ENCODE peak calls at places on chromosomes 12 and 14, in nine cellular contexts. L is body of pancreas, J is B cell, R is GM10248, M is cardiac fibroblast, W is foreskin fibroblast, Z is dorsolateral prefrontal cortex, K is osteoblast, E is choroid plexus epithelial cell. D is an unnamed sample.

GRCh38 chr14:103932791-103933490 is 4.7 kb downstream of the TDRD9 start:
- DNase-seq in M (no peak), E (no peak), J (no peak), L (no peak), R (no peak), W (no peak), K (no peak), Z (no peak), D (no peak)

GRCh38 chr12:110849748-110850403 is 3.1 kb downstream of the CCDC63 start:
- DNase-seq in K (no peak), J (no peak), R (no peak), W (no peak), L (no peak), E (no peak), Z (no peak), M (no peak), D (no peak)

GRCh38 chr12:115295886-115296285 is 611.9 kb upstream of the TBX3 start:
- DNase-seq in J (no peak), K (no peak), R (no peak), L (no peak), M (no peak), Z (no peak), E (no peak), W (no peak), D (no peak)

GRCh38 chr14:55354500-55354899 is 57.1 kb downstream of the ATG14 start:
- DNase-seq in J (peak; percentile 57), E (peak; percentile 78), L (peak; percentile 68), M (peak; percentile 71), Z (peak; percentile 60), K (peak; percentile 80), W (peak; percentile 62), R (peak; percentile 63), D (peak; percentile 42)

GRCh38 chr12:78081590-78082314 is 251.1 kb downstream of the NAV3 start:
- DNase-seq in M (no peak), W (no peak), J (no peak), R (no peak), Z (no peak), K (no peak), L (no peak), E (no peak), D (no peak)

GRCh38 chr12:57049047-57049446 is 882 bp downstream of the MYO1A start:
- DNase-seq in W (no peak), Z (no peak), L (no peak), E (no peak), R (no peak), K (no peak), M (no peak), J (no peak), D (no peak)

GRCh38 chr14:104882325-104882973 is 17.4 kb downstream of the CEP170B start:
- DNase-seq in M (no peak), Z (no peak), R (no peak), K (peak; percentile 92), E (peak; percentile 23), J (no peak), W (peak; percentile 30), L (peak; percentile 48), D (peak; percentile 4)

GRCh38 chr12:13436696-13437391 is 240.3 kb downstream of the EMP1 start:
- DNase-seq in R (no peak), J (no peak), E (peak; percentile 13), L (peak; percentile 62), M (peak; percentile 41), W (peak; percentile 33), K (peak; percentile 43), Z (no peak), D (no peak)

GRCh38 chr12:115451785-115452736 is 768.1 kb upstream of the TBX3 start:
- DNase-seq in E (no peak), R (peak; percentile 35), K (peak; percentile 90), J (peak; percentile 35), M (peak; percentile 15), Z (no peak), L (peak; percentile 31), W (peak; percentile 64), D (peak; percentile 42)

GRCh38 chr14:49206832-49207231 is 379.3 kb downstream of the RPS29 start:
- DNase-seq in Z (no peak), R (no peak), K (no peak), L (no peak), M (no peak), E (no peak), J (no peak), W (no peak), D (no peak)

GRCh38 chr12:50990147-50990727 is 35.9 kb downstream of the SLC11A2 start:
- DNase-seq in E (no peak), K (no peak), M (no peak), W (no peak), J (no peak), Z (no peak), L (no peak), R (no peak), D (no peak)

GRCh38 chr14:21102472-21103164 is 1.8 kb downstream of the TMEM253 start:
- DNase-seq in M (no peak), Z (no peak), L (no peak), J (no peak), E (no peak), W (no peak), K (peak; percentile 59), R (peak; percentile 15), D (no peak)

GRCh38 chr14:83816755-83817154 is 1713.2 kb upstream of the FLRT2 start:
- DNase-seq in E (peak; percentile 64), J (no peak), K (no peak), M (peak; percentile 32), Z (no peak), R (no peak), W (peak; percentile 42), L (no peak), D (no peak)

GRCh38 chr12:121575952-121576615 is 4.7 kb downstream of the KDM2B start:
- DNase-seq in Z (no peak), L (no peak), R (no peak), J (no peak), E (no peak), M (peak; percentile 56), W (no peak), K (peak; percentile 88), D (no peak)

GRCh38 chr12:54384591-54385041 is at the start of gene ZNF385A:
- DNase-seq in W (no peak), L (peak; percentile 61), J (peak; percentile 76), R (no peak), Z (no peak), E (no peak), M (no peak), K (peak; percentile 81), D (no peak)

GRCh38 chr12:103715494-103715893 is 125.5 kb downstream of the NT5DC3 start:
- DNase-seq in Z (no peak), W (no peak), J (no peak), K (no peak), L (no peak), M (no peak), R (no peak), E (no peak), D (no peak)

GRCh38 chr14:96181188-96181762 is 23.4 kb upstream of the BDKRB2 start:
- DNase-seq in W (no peak), K (no peak), J (no peak), E (no peak), L (no peak), R (no peak), Z (no peak), M (no peak), D (no peak)

GRCh38 chr12:12749433-12749832 is 32.3 kb downstream of the CDKN1B start:
- DNase-seq in J (no peak), Z (no peak), E (peak; percentile 75), W (no peak), K (peak; percentile 80), M (peak; percentile 22), R (no peak), L (no peak), D (no peak)

GRCh38 chr12:103249614-103250013 is 246.2 kb downstream of the C12orf42 start:
- DNase-seq in Z (no peak), M (no peak), K (no peak), E (no peak), W (no peak), J (no peak), R (no peak), L (no peak), D (no peak)

GRCh38 chr14:36502558-36503508 is 17.2 kb downstream of the NKX2-1 start:
- DNase-seq in M (no peak), J (no peak), R (no peak), W (no peak), L (no peak), E (no peak), K (no peak), Z (no peak), D (no peak)

GRCh38 chr14:24279301-24280186 is 8.1 kb upstream of the RABGGTA start:
- DNase-seq in M (peak; percentile 19), W (peak; percentile 62), Z (no peak), K (peak; percentile 66), E (no peak), L (peak; percentile 66), R (peak; percentile 50), J (peak; percentile 74), D (no peak)

GRCh38 chr12:26119391-26119981 is 5.4 kb downstream of the BHLHE41 start:
- DNase-seq in R (no peak), W (peak; percentile 79), K (no peak), M (peak; percentile 82), E (peak; percentile 89), J (peak; percentile 30), L (peak; percentile 60), Z (peak; percentile 22), D (no peak)
- TF ChIP-seq CTCF in R (peak; percentile 54), W (peak; percentile 57), K (peak; percentile 67), M (peak; percentile 62), E (peak; percentile 72), J (peak; percentile 62), L (peak; percentile 71), Z (peak; percentile 67), D (no peak)

DNA sequence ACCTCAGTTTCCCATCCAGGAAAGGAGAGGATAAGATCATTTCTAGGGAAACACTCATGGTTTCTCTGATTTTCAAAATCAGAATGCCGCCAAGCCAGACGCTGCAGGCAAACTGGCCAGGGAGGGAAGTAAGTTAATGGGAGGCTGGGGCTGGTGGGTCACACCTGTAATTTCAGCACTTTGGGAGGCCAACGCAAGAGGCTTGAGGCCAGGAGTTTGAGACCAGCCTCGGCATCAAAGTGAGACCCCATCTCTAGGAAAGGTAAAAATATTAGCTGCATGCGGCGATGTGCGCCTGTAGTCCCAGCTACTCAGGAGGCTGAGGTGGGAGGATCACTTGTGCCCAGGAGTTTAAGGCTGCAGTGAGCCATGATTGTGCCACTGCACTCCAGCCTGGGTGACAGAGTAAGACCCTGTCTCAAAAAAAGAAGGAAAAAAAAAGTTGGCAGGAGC is 587 bp downstream of the SELPLG start:
- DNase-seq in M (no peak), Z (no peak), L (no peak), R (no peak), K (no peak), J (no peak), W (no peak), E (no peak), D (no peak)
- TF ChIP-seq CTCF in M (no peak), Z (no peak), L (no peak), R (no peak), K (no peak), J (no peak), W (no peak), E (no peak), D (no peak)

GRCh38 chr14:93034671-93034994 is 81.1 kb downstream of the ITPK1 start:
- DNase-seq in E (no peak), K (no peak), Z (no peak), M (no peak), W (no peak), L (no peak), J (no peak), R (no peak), D (no peak)
- TF ChIP-seq CTCF in E (no peak), K (no peak), Z (no peak), M (no peak), W (no peak), L (no peak), J (no peak), R (no peak), D (no peak)

GRCh38 chr14:99430491-99430890 is 50.2 kb downstream of the SETD3 start:
- DNase-seq in E (peak; percentile 20), Z (no peak), K (no peak), J (peak; percentile 61), R (peak; percentile 32), W (no peak), L (peak; percentile 57), M (peak; percentile 7), D (peak; percentile 56)
- TF ChIP-seq CTCF in E (peak; percentile 62), Z (no peak), K (peak; percentile 29), J (peak; percentile 73), R (no peak), W (peak; percentile 18), L (peak; percentile 60), M (peak; percentile 49), D (peak; percentile 47)

D was measured in endothelial cell.